ENCODE peak calls at places on chromosomes 2 and 18, in nine cellular contexts. R is astrocyte, P is B cell, X is fibroblast of the aortic adventitia, S is endothelial cell, I is AG04450, O is astrocyte of the spinal cord, B is brain microvascular endothelial cell, Y is AG09309. E is an unnamed sample.

GRCh38 chr18:44894011-44894410 is 213.3 kb downstream of the SETBP1 start:
- DNase-seq in R (no peak), P (no peak), X (no peak), S (no peak), I (no peak), O (peak), B (no peak), Y (no peak), E (no peak)

GRCh38 chr2:44324971-44325426 is 36.3 kb downstream of the PREPL start:
- DNase-seq in R (peak), P (no peak), X (peak), S (no peak), I (peak), O (peak), B (peak), Y (peak), E (peak)

GRCh38 chr2:112181571-112182290 is 43.5 kb downstream of the FBLN7 start:
- DNase-seq in R (no peak), P (no peak), X (no peak), S (peak), I (no peak), O (no peak), B (no peak), Y (no peak), E (no peak)

GRCh38 chr2:237156131-237156856 is 70.6 kb downstream of the COPS8 start:
- DNase-seq in R (peak), P (no peak), X (no peak), S (no peak), I (peak), O (peak), B (peak), Y (peak), E (peak)

GRCh38 chr2:191167766-191168165 is 17.0 kb upstream of the STAT4 start:
- DNase-seq in R (peak), P (no peak), X (peak), S (no peak), I (no peak), O (peak), B (no peak), Y (peak), E (peak)

GRCh38 chr2:45607701-45608100 is 3.4 kb downstream of the SRBD1 start:
- DNase-seq in R (no peak), P (no peak), X (peak), S (peak), I (no peak), O (peak), B (peak), Y (no peak), E (peak)

GRCh38 chr2:30448308-30448707 is 1.3 kb downstream of the LCLAT1 start:
- DNase-seq in R (no peak), P (no peak), X (no peak), S (no peak), I (no peak), O (no peak), B (no peak), Y (no peak), E (no peak)

GRCh38 chr2:225288986-225289385 is 110.5 kb upstream of the NYAP2 start:
- DNase-seq in R (peak), P (no peak), X (no peak), S (no peak), I (no peak), O (no peak), B (peak), Y (no peak), E (peak)

GRCh38 chr2:19336781-19337180 is 21.6 kb downstream of the OSR1 start:
- DNase-seq in R (no peak), P (no peak), X (no peak), S (no peak), I (no peak), O (no peak), B (no peak), Y (no peak), E (no peak)

GRCh38 chr18:4074647-4075046 is 380.5 kb downstream of the DLGAP1 start:
- DNase-seq in R (peak), P (no peak), X (peak), S (no peak), I (no peak), O (no peak), B (no peak), Y (no peak), E (no peak)

GRCh38 chr2:69645926-69646325 is 2.4 kb upstream of the AAK1 start:
- DNase-seq in R (no peak), P (no peak), X (no peak), S (no peak), I (no peak), O (no peak), B (no peak), Y (no peak), E (no peak)

GRCh38 chr18:24014986-24015896 is 687 bp downstream of the TTC39C start:
- DNase-seq in R (peak), P (peak), X (peak), S (peak), I (no peak), O (peak), B (peak), Y (peak), E (peak)

GRCh38 chr2:40256649-40257048 is 195.2 kb downstream of the SLC8A1 start:
- DNase-seq in R (no peak), P (no peak), X (no peak), S (peak), I (no peak), O (no peak), B (no peak), Y (no peak), E (no peak)

GRCh38 chr2:161983010-161983651 is 90.9 kb downstream of the DPP4 start:
- DNase-seq in R (no peak), P (no peak), X (no peak), S (no peak), I (no peak), O (no peak), B (no peak), Y (no peak), E (no peak)

GRCh38 chr2:135913726-135914365 is 37.6 kb upstream of the MCM6 start:
- DNase-seq in R (peak), P (peak), X (peak), S (peak), I (no peak), O (peak), B (peak), Y (no peak), E (peak)

GRCh38 chr2:96102596-96103387 is 13.6 kb downstream of the ADRA2B start:
- DNase-seq in R (no peak), P (peak), X (no peak), S (no peak), I (no peak), O (no peak), B (no peak), Y (no peak), E (no peak)

GRCh38 chr2:205366336-205367060 is 315.8 kb upstream of the NRP2 start:
- DNase-seq in R (no peak), P (no peak), X (no peak), S (no peak), I (no peak), O (no peak), B (no peak), Y (no peak), E (no peak)

GRCh38 chr2:237744613-237745249 is 53.8 kb upstream of the RBM44 start:
- DNase-seq in R (no peak), P (peak), X (peak), S (peak), I (no peak), O (peak), B (peak), Y (no peak), E (peak)

GRCh38 chr2:156800065-156800556 is 363.9 kb downstream of the GPD2 start:
- DNase-seq in R (no peak), P (no peak), X (no peak), S (no peak), I (no peak), O (no peak), B (no peak), Y (no peak), E (no peak)

DNA sequence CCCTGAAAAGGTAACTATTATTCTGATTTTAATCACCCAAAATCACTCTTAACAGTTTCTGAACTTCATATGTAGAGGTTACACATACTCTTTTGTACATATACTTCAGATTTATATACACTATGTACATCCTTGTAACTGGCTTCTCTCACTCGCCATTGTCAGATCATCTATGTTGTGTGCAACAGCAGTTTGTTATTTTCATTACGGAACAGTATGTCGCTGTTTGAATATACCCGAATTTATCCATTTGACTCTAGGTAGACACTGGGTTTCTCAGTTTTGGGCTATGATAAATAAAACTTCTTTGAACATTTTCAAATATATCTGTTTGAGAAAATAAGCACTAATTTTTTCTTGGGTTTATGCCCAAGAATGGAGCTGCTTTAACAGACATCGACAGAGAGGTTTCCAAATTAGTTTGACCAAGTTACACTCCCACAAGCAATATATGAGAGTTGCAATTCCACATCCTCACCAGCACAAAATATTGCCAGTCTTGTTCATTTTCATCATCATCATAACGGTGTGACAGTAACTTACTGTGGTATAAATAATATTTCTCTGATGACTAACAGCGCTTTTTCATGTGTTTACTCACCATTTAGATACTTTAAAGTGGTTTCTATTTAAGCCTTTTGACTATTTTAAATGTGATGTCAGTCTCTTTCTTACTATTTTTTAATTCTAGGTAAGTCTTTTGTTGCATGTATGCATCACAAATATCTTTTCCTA is 80.9 kb downstream of the SMC6 start:
- DNase-seq in R (peak), P (no peak), X (peak), S (no peak), I (no peak), O (peak), B (peak), Y (peak), E (peak)
- TF ChIP-seq CTCF in R (peak), P (no peak), X (no peak), S (no peak), I (no peak), O (no peak), B (peak), Y (no peak), E (peak)

GRCh38 chr2:26945991-26946750 is 24.3 kb upstream of the MAPRE3 start:
- DNase-seq in R (no peak), P (no peak), X (no peak), S (no peak), I (no peak), O (no peak), B (no peak), Y (no peak), E (no peak)

GRCh38 chr2:26938399-26938798 is 32.0 kb upstream of the MAPRE3 start:
- DNase-seq in R (no peak), P (no peak), X (no peak), S (no peak), I (no peak), O (no peak), B (no peak), Y (no peak), E (no peak)

GRCh38 chr2:26941486-26941885 is 29.0 kb upstream of the MAPRE3 start:
- DNase-seq in R (no peak), P (no peak), X (no peak), S (no peak), I (no peak), O (no peak), B (no peak), Y (no peak), E (peak)

GRCh38 chr2:26940001-26940400 is 30.4 kb upstream of the MAPRE3 start:
- DNase-seq in R (no peak), P (no peak), X (no peak), S (no peak), I (no peak), O (no peak), B (no peak), Y (no peak), E (no peak)

GRCh38 chr2:26942543-26943295 is 27.7 kb upstream of the MAPRE3 start:
- DNase-seq in R (peak), P (peak), X (peak), S (peak), I (no peak), O (peak), B (peak), Y (no peak), E (peak)
- TF ChIP-seq CTCF in R (peak), P (peak), X (peak), S (peak), I (peak), O (peak), B (peak), Y (peak), E (peak)

GRCh38 chr2:11028407-11028916 is 116.7 kb downstream of the KCNF1 start:
- DNase-seq in R (no peak), P (no peak), X (no peak), S (no peak), I (no peak), O (no peak), B (no peak), Y (no peak), E (no peak)
- TF ChIP-seq CTCF in R (no peak), P (no peak), X (no peak), S (no peak), I (no peak), O (no peak), B (peak), Y (no peak), E (no peak)

GRCh38 chr18:55477537-55478300 is 110.3 kb downstream of the TCF4 start:
- DNase-seq in R (peak), P (peak), X (peak), S (no peak), I (no peak), O (peak), B (no peak), Y (no peak), E (peak)
- TF ChIP-seq CTCF in R (peak), P (peak), X (peak), S (no peak), I (peak), O (peak), B (no peak), Y (peak), E (peak)

DNA sequence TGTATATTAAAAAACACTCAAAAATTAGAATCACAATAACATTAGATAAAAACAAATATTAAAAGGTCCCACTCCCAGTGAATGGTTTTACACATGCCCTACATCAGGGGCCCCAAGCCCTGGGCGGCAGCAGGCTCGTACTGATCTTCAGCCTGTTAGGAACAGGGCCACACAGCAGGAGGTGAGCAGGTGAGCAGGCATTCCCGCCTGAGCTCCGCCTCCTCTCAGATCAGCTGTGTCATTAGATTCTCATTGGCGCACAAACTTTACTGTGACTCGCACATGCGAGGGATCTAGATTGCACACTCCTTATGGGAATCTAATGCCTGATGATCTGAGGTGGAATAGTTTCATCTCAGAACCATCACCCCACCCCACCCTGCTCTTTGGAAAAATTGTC is 74.2 kb downstream of the MBD2 start:
- DNase-seq in R (no peak), P (no peak), X (no peak), S (no peak), I (no peak), O (no peak), B (no peak), Y (no peak), E (no peak)
- TF ChIP-seq CTCF in R (no peak), P (no peak), X (no peak), S (no peak), I (no peak), O (no peak), B (no peak), Y (no peak), E (no peak)

E was measured in HFFc6.